ENCODE peak calls at places on chromosome X, in four cellular contexts. I is tibial nerve, X is cardiac muscle cell, O is colonic mucosa. Z is an unnamed sample. For H3K36me3 and H3K4me1, the result is how much of the 10 kb centered on the place peaks cover.

GRCh38 chrX:33078273-33078672 is 133.1 kb downstream of the DMD start:
- DNase-seq in I (no peak), X (no peak), O (no peak), Z (no peak)

GRCh38 chrX:11352296-11352741 is 59.1 kb downstream of the AMELX start:
- DNase-seq in I (no peak), X (no peak), O (no peak), Z (no peak)

GRCh38 chrX:29044802-29045201 is 457.6 kb downstream of the IL1RAPL1 start:
- DNase-seq in I (no peak), X (no peak), O (no peak), Z (no peak)

GRCh38 chrX:75181721-75182120 is 25.6 kb upstream of the ABCB7 start:
- DNase-seq in I (no peak), X (no peak), O (no peak), Z (no peak)

GRCh38 chrX:31132803-31133202 is 61.0 kb upstream of the FTHL17 start:
- DNase-seq in I (no peak), X (no peak), O (no peak), Z (no peak)

GRCh38 chrX:25012433-25012735 is 3.4 kb downstream of the ARX start:
- DNase-seq in I (no peak), X (peak), O (no peak), Z (no peak)

GRCh38 chrX:15204130-15204751 is 65.6 kb downstream of the ASB9 start:
- DNase-seq in I (no peak), X (no peak), O (no peak), Z (no peak)

GRCh38 chrX:12901486-12901885 is 4.9 kb upstream of the TLR8 start:
- DNase-seq in I (peak), X (peak), O (peak), Z (peak)

GRCh38 chrX:135977611-135978010 is 3.8 kb upstream of the MMGT1 start:
- DNase-seq in I (no peak), X (no peak), O (no peak), Z (no peak)

GRCh38 chrX:16586371-16587112 is 63.4 kb upstream of the S100G start:
- DNase-seq in I (no peak), X (no peak), O (no peak), Z (no peak)

GRCh38 chrX:23784487-23785301 is 1.7 kb downstream of the SAT1 start:
- DNase-seq in I (no peak), X (no peak), O (no peak), Z (no peak)

GRCh38 chrX:108735680-108736508 is 469 bp downstream of the IRS4 start:
- DNase-seq in I (no peak), X (peak), O (no peak), Z (no peak)

GRCh38 chrX:18994713-18995112 is 10.8 kb upstream of the PHKA2 start:
- DNase-seq in I (no peak), X (no peak), O (no peak), Z (no peak)

GRCh38 chrX:2500091-2500680 is 590 bp downstream of the DHRSX start:
- DNase-seq in I (no peak), X (peak), O (peak), Z (no peak)

GRCh38 chrX:53723381-53723780 is 36.9 kb upstream of the HUWE1 start:
- DNase-seq in I (no peak), X (no peak), O (no peak), Z (no peak)

GRCh38 chrX:9464435-9465371 is at the start of gene TBL1X:
- DNase-seq in I (no peak), X (peak), O (peak), Z (peak)

GRCh38 chrX:33465137-33465536 is 253.8 kb upstream of the DMD start:
- DNase-seq in I (no peak), X (no peak), O (no peak), Z (no peak)

GRCh38 chrX:31702208-31702607 is 630.4 kb upstream of the FTHL17 start:
- DNase-seq in I (no peak), X (no peak), O (no peak), Z (no peak)

GRCh38 chrX:123859828-123860505 is at the start of gene XIAP:
- DNase-seq in I (peak), X (peak), O (peak), Z (peak)

GRCh38 chrX:95884196-95884595 is 800.4 kb upstream of the DIAPH2 start:
- DNase-seq in I (no peak), X (no peak), O (no peak), Z (no peak)

GRCh38 chrX:136597356-136597755 is 50.6 kb upstream of the CD40LG start:
- DNase-seq in I (no peak), X (no peak), O (no peak), Z (peak)

GRCh38 chrX:148885203-148885602 is 384.8 kb downstream of the AFF2 start:
- DNase-seq in I (no peak), X (no peak), O (no peak), Z (no peak)

GRCh38 chrX:46961574-46962279 is 49.5 kb downstream of the JADE3 start:
- DNase-seq in I (no peak), X (no peak), O (no peak), Z (no peak)

GRCh38 chrX:132948648-132949260 is 9.7 kb downstream of the HS6ST2 start:
- DNase-seq in I (no peak), X (peak), O (no peak), Z (no peak)

GRCh38 chrX:53421772-53422090 is 723 bp downstream of the SMC1A start:
- DNase-seq in I (no peak), X (no peak), O (no peak), Z (no peak)

GRCh38 chrX:110317079-110317819 is 636 bp downstream of the AMMECR1 start:
- DNase-seq in I (no peak), X (peak), O (peak), Z (peak)

GRCh38 chrX:22060952-22061351 is 28.8 kb downstream of the PHEX start:
- DNase-seq in I (no peak), X (no peak), O (no peak), Z (no peak)

GRCh38 chrX:154358011-154358410 is 16.4 kb downstream of the FLNA start:
- DNase-seq in I (no peak), X (no peak), O (no peak), Z (no peak)
- H3K27ac ChIP-seq in I (no peak), X (peak), O (no peak), Z (no peak)

DNA sequence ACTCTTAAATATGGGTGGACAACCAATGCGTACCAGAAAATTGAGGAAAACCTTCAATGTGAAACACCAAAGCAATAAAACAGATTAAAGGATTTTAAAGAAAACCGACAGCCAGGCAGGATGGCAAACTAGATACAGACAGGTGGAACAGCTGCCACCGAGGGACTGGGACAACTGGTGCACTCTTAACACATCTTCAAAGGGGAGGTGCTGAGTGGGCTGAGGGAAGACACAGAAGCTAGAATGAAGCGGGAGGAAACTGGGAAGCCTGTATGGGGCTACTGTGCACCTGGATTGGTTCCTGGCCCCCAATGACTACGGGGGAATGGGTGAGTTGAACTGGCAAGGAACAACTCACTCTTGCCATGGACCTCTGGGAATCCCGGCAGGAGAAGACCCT is 20.7 kb downstream of the ZNF280C start:
- DNase-seq in I (no peak), X (no peak), O (no peak), Z (no peak)
- H3K36me3 ChIP-seq in I (under half), X (under half), O (under half), Z (under half)

GRCh38 chrX:40148439-40149285 is 50.9 kb upstream of the BCOR start:
- DNase-seq in I (no peak), X (no peak), O (peak), Z (no peak)
- H3K4me1 ChIP-seq in I (under half), X (under half), O (under half), Z (under half)

GRCh38 chrX:27987862-27988646 is 6.8 kb upstream of the DCAF8L1 start:
- DNase-seq in I (no peak), X (no peak), O (peak), Z (no peak)
- H3K27ac ChIP-seq in I (no peak), X (no peak), O (peak), Z (no peak)